ENCODE peak calls at places on chromosomes 5 and 9, in six cellular contexts. J is activated CD4-positive, alpha-beta T cell treated with anti-CD3 and anti-CD28 coated beads for 48 hours; U is stimulated activated naive CD4-positive, alpha-beta T cell; M is amniotic stem cell; L is left lung; D is gastrocnemius medialis. E is an unnamed sample.

GRCh38 chr9:92963831-92964606 is 16.7 kb downstream of the FGD3 start:
- DNase-seq in J (peak; percentile 77), U (peak; percentile 53), M (no peak), L (peak; percentile 86), D (peak; percentile 29), E (no peak)

GRCh38 chr9:87445646-87446045 is 52.0 kb upstream of the DAPK1 start:
- DNase-seq in J (peak; percentile 15), U (no peak), M (no peak), L (no peak), D (peak; percentile 17), E (no peak)

GRCh38 chr5:143887302-143887638 is 75.3 kb downstream of the HMHB1 start:
- DNase-seq in J (no peak), U (no peak), M (no peak), L (no peak), D (no peak), E (no peak)

GRCh38 chr9:95030920-95031662 is 286.4 kb downstream of the FANCC start:
- DNase-seq in J (no peak), U (no peak), M (no peak), L (no peak), D (no peak), E (no peak)

GRCh38 chr9:120353501-120353900 is 226.5 kb downstream of the CDK5RAP2 start:
- DNase-seq in J (no peak), U (no peak), M (no peak), L (no peak), D (no peak), E (no peak)

GRCh38 chr9:29697011-29697410 is 2123.7 kb upstream of the C9orf72 start:
- DNase-seq in J (no peak), U (no peak), M (no peak), L (no peak), D (no peak), E (no peak)

GRCh38 chr9:35385042-35385441 is 104.9 kb upstream of the RUSC2 start:
- DNase-seq in J (no peak), U (no peak), M (peak; percentile 26), L (no peak), D (no peak), E (no peak)

GRCh38 chr5:89037090-89037489 is 154.1 kb upstream of the MEF2C start:
- DNase-seq in J (no peak), U (no peak), M (peak; percentile 26), L (no peak), D (no peak), E (no peak)

GRCh38 chr5:44626846-44627245 is 181.9 kb upstream of the MRPS30 start:
- DNase-seq in J (no peak), U (no peak), M (no peak), L (no peak), D (no peak), E (no peak)

GRCh38 chr9:118318770-118319443 is 614.7 kb downstream of the TLR4 start:
- DNase-seq in J (no peak), U (no peak), M (no peak), L (no peak), D (no peak), E (no peak)

GRCh38 chr5:9497347-9497746 is 48.5 kb downstream of the SEMA5A start:
- DNase-seq in J (no peak), U (no peak), M (no peak), L (no peak), D (no peak), E (no peak)

E was measured in pancreas.